ENCODE peak calls at places on chromosomes 3 and 15, in nine cellular contexts. W is NCI-H1092 treated with DMSO at 0.1 percent for 48 hours; Q is esophagus squamous epithelium; H is GM04504; M is Kasumi-1; O is M059J; S is glutamatergic neuron; T is activated CD4-positive, alpha-beta memory T cell treated with anti-CD3 and anti-CD28 coated beads, Interleukin-2, amount 10 ng/mL, durations not matched to agents 7 days and 5 days; U is ELF-1. E is an unnamed sample.

GRCh38 chr3:71956716-71957115 is 171.8 kb upstream of the PROK2 start:
- DNase-seq in U (peak; percentile 33), Q (no peak), S (no peak), H (no peak), T (no peak), M (no peak), O (no peak), W (no peak), E (no peak)

GRCh38 chr3:169362872-169363271 is 300.6 kb downstream of the MECOM start:
- DNase-seq in H (no peak), T (no peak), U (no peak), S (no peak), W (no peak), Q (no peak), M (no peak), O (no peak), E (no peak)

GRCh38 chr15:43095708-43096347 is 10.0 kb downstream of the UBR1 start:
- DNase-seq in T (no peak), Q (no peak), W (no peak), S (no peak), H (no peak), O (no peak), M (no peak), U (no peak), E (peak; percentile 66)

GRCh38 chr15:69298697-69299441 is at the start of gene PAQR5:
- DNase-seq in M (no peak), S (peak; percentile 34), T (no peak), W (no peak), Q (no peak), H (no peak), O (no peak), U (peak; percentile 21), E (no peak)

GRCh38 chr15:52440414-52440813 is 88.3 kb downstream of the MYO5A start:
- DNase-seq in M (no peak), O (peak; percentile 75), T (no peak), Q (no peak), U (no peak), W (no peak), S (no peak), H (no peak), E (peak; percentile 86)

GRCh38 chr3:37741644-37742043 is 120.0 kb upstream of the CTDSPL start:
- DNase-seq in U (no peak), Q (no peak), M (no peak), T (no peak), H (no peak), S (no peak), W (peak; percentile 33), O (peak; percentile 25), E (peak; percentile 42)

GRCh38 chr3:186965141-186965879 is 35.0 kb downstream of the ST6GAL1 start:
- DNase-seq in U (no peak), Q (no peak), O (no peak), S (no peak), W (no peak), H (no peak), T (no peak), M (no peak), E (no peak)

GRCh38 chr3:38153986-38154608 is 11.2 kb upstream of the OXSR1 start:
- DNase-seq in M (no peak), Q (no peak), T (no peak), H (no peak), W (no peak), O (no peak), S (no peak), U (no peak), E (peak; percentile 94)

GRCh38 chr3:29597376-29598008 is 316.6 kb downstream of the RBMS3 start:
- DNase-seq in W (no peak), H (no peak), T (no peak), U (no peak), M (no peak), O (no peak), S (no peak), Q (no peak), E (no peak)

GRCh38 chr3:11610044-11610671 is 33.6 kb downstream of the VGLL4 start:
- DNase-seq in H (no peak), Q (no peak), M (no peak), T (no peak), S (peak; percentile 54), W (no peak), U (peak; percentile 73), O (peak; percentile 79), E (peak; percentile 67)

GRCh38 chr3:64586977-64587376 is 100.8 kb downstream of the ADAMTS9 start:
- DNase-seq in M (no peak), W (no peak), T (no peak), O (no peak), Q (no peak), U (no peak), H (no peak), S (no peak), E (no peak)

GRCh38 chr3:111428301-111428700 is 113.7 kb upstream of the CD96 start:
- DNase-seq in M (no peak), Q (no peak), O (no peak), S (no peak), U (no peak), W (no peak), H (no peak), T (no peak), E (no peak)

GRCh38 chr3:193842029-193842782 is 249.2 kb downstream of the OPA1 start:
- DNase-seq in O (no peak), Q (peak; percentile 2), W (no peak), S (no peak), H (no peak), M (peak; percentile 89), U (no peak), T (no peak), E (no peak)

GRCh38 chr3:89527736-89528335 is 420.4 kb downstream of the EPHA3 start:
- DNase-seq in S (no peak), H (no peak), U (no peak), O (no peak), M (no peak), W (no peak), Q (no peak), T (no peak), E (no peak)

GRCh38 chr3:13161771-13162535 is 88.7 kb upstream of the IQSEC1 start:
- DNase-seq in W (no peak), H (no peak), U (no peak), M (no peak), S (no peak), Q (no peak), T (no peak), O (no peak), E (no peak)

GRCh38 chr3:15120986-15121385 is 22.0 kb upstream of the RBSN start:
- DNase-seq in M (no peak), T (no peak), W (peak; percentile 52), H (no peak), Q (no peak), O (no peak), S (no peak), U (no peak), E (no peak)

GRCh38 chr15:64400583-64400982 is 12.9 kb downstream of the TRIP4 start:
- DNase-seq in S (no peak), M (no peak), Q (no peak), H (no peak), T (no peak), W (no peak), O (no peak), U (no peak), E (no peak)

GRCh38 chr15:68983821-68984517 is 30.5 kb upstream of the NOX5 start:
- DNase-seq in W (no peak), U (no peak), S (no peak), Q (no peak), H (no peak), M (no peak), T (no peak), O (no peak), E (no peak)

GRCh38 chr3:133490468-133491351 is 82.8 kb upstream of the CDV3 start:
- DNase-seq in S (no peak), T (peak; percentile 47), Q (no peak), M (no peak), H (no peak), W (no peak), O (no peak), U (no peak), E (peak; percentile 9)

GRCh38 chr3:124113475-124113874 is 121.6 kb upstream of the ROPN1 start:
- DNase-seq in H (no peak), Q (no peak), O (no peak), U (no peak), M (no peak), S (no peak), W (no peak), T (no peak), E (no peak)